ENCODE peak calls at places on chromosomes 3 and 15, in seven cellular contexts. J is mucosa of gallbladder; L is activated gamma-delta T cell treated with Interleukin-2 at 50 U/mL for 16 hours; K is ELR; D is EL; A is activated CD8-positive, alpha-beta T cell treated with anti-CD3 and anti-CD28 coated beads for 36 hours; Z is activated CD4-positive, alpha-beta T cell treated with anti-CD3 and anti-CD28 coated beads, Interleukin-2, amount 50 U/mL, for 24 hours. T is an unnamed sample.

GRCh38 chr3:52367891-52368880 is 52.1 kb downstream of the DNAH1 start:
- DNase-seq in J (no peak), L (no peak), K (no peak), D (no peak), A (no peak), Z (no peak), T (no peak)

GRCh38 chr15:24627443-24627842 is 48.1 kb upstream of the NPAP1 start:
- DNase-seq in J (no peak), L (no peak), K (no peak), D (no peak), A (no peak), Z (no peak), T (no peak)

GRCh38 chr15:95770191-95770590 is 560.3 kb upstream of the NR2F2 start:
- DNase-seq in J (no peak), L (no peak), K (peak; percentile 59), D (peak; percentile 65), A (no peak), Z (no peak), T (no peak)

GRCh38 chr3:27632431-27633223 is 89.5 kb downstream of the EOMES start:
- DNase-seq in J (peak; percentile 27), L (peak; percentile 39), K (peak; percentile 81), D (peak; percentile 72), A (peak; percentile 52), Z (peak; percentile 19), T (peak; percentile 64)

GRCh38 chr3:167880183-167880582 is 144.7 kb downstream of the SERPINI1 start:
- DNase-seq in J (no peak), L (no peak), K (no peak), D (no peak), A (no peak), Z (no peak), T (no peak)

GRCh38 chr15:59689626-59690236 is 611 bp upstream of the BNIP2 start:
- DNase-seq in J (peak; percentile 86), L (peak; percentile 53), K (peak; percentile 77), D (peak; percentile 64), A (peak; percentile 79), Z (peak; percentile 7), T (peak; percentile 77)

GRCh38 chr15:38758001-38758400 is 193.4 kb upstream of the RASGRP1 start:
- DNase-seq in J (no peak), L (no peak), K (peak; percentile 7), D (peak; percentile 83), A (no peak), Z (no peak), T (no peak)

GRCh38 chr3:42653560-42654330 is at the start of gene ZBTB47:
- DNase-seq in J (no peak), L (no peak), K (peak; percentile 54), D (peak; percentile 53), A (no peak), Z (no peak), T (no peak)

GRCh38 chr3:11634081-11634635 is 9.6 kb downstream of the VGLL4 start:
- DNase-seq in J (no peak), L (no peak), K (no peak), D (no peak), A (peak; percentile 41), Z (no peak), T (no peak)

GRCh38 chr3:192284443-192285072 is 442.8 kb downstream of the FGF12 start:
- DNase-seq in J (peak; percentile 11), L (no peak), K (no peak), D (no peak), A (no peak), Z (no peak), T (no peak)

GRCh38 chr3:69993747-69994146 is 5.8 kb upstream of the SAMMSON start:
- DNase-seq in J (no peak), L (no peak), K (no peak), D (no peak), A (no peak), Z (no peak), T (no peak)

GRCh38 chr3:8328971-8329370 is 172.7 kb upstream of the LMCD1 start:
- DNase-seq in J (no peak), L (no peak), K (no peak), D (no peak), A (no peak), Z (no peak), T (no peak)

GRCh38 chr3:32959370-32959769 is 7.9 kb downstream of the CCR4 start:
- DNase-seq in J (no peak), L (no peak), K (peak; percentile 2), D (no peak), A (peak; percentile 26), Z (no peak), T (peak; percentile 25)

GRCh38 chr15:62607643-62608042 is 434.9 kb upstream of the TPM1 start:
- DNase-seq in J (no peak), L (no peak), K (peak; percentile 73), D (peak; percentile 77), A (peak; percentile 17), Z (no peak), T (no peak)

GRCh38 chr3:196837819-196838420 is 29.8 kb upstream of the SENP5 start:
- DNase-seq in J (peak; percentile 75), L (peak; percentile 69), K (peak; percentile 67), D (peak; percentile 61), A (peak; percentile 88), Z (peak; percentile 49), T (peak; percentile 78)

GRCh38 chr3:113051827-113052226 is 61.0 kb downstream of the GTPBP8 start:
- DNase-seq in J (no peak), L (no peak), K (no peak), D (no peak), A (no peak), Z (no peak), T (no peak)

GRCh38 chr3:78751266-78751665 is 1016.5 kb downstream of the ROBO1 start:
- DNase-seq in J (no peak), L (no peak), K (peak; percentile 62), D (peak; percentile 33), A (no peak), Z (no peak), T (no peak)

GRCh38 chr15:50227076-50227475 is 38.5 kb downstream of the HDC start:
- DNase-seq in J (no peak), L (no peak), K (peak; percentile 68), D (peak; percentile 78), A (no peak), Z (no peak), T (no peak)

GRCh38 chr15:50315814-50316630 is 39.0 kb downstream of the GABPB1 start:
- DNase-seq in J (no peak), L (no peak), K (peak; percentile 60), D (peak; percentile 49), A (no peak), Z (no peak), T (no peak)

GRCh38 chr15:73959012-73959581 is 32.8 kb downstream of the LOXL1 start:
- DNase-seq in J (no peak), L (peak; percentile 23), K (peak; percentile 71), D (no peak), A (peak; percentile 48), Z (no peak), T (no peak)

GRCh38 chr3:142507241-142507640 is 59.4 kb upstream of the XRN1 start:
- DNase-seq in J (no peak), L (no peak), K (no peak), D (peak; percentile 39), A (no peak), Z (no peak), T (no peak)

GRCh38 chr3:150081084-150081483 is 110.4 kb upstream of the PFN2 start:
- DNase-seq in J (no peak), L (no peak), K (peak; percentile 93), D (peak; percentile 90), A (no peak), Z (no peak), T (no peak)

GRCh38 chr3:16596352-16597032 is 8.7 kb downstream of the DAZL start:
- DNase-seq in J (no peak), L (no peak), K (no peak), D (no peak), A (peak; percentile 67), Z (no peak), T (no peak)

GRCh38 chr3:44924102-44925084 is 50.0 kb downstream of the TGM4 start:
- DNase-seq in J (no peak), L (no peak), K (no peak), D (peak; percentile 52), A (no peak), Z (no peak), T (no peak)

GRCh38 chr3:188242426-188243123 is 88.6 kb downstream of the LPP start:
- DNase-seq in J (no peak), L (no peak), K (peak; percentile 18), D (no peak), A (no peak), Z (no peak), T (no peak)

GRCh38 chr3:43171770-43172169 is 65.9 kb upstream of the POMGNT2 start:
- DNase-seq in J (no peak), L (no peak), K (peak; percentile 51), D (peak; percentile 58), A (no peak), Z (no peak), T (no peak)

GRCh38 chr15:40957581-40958051 is 4.3 kb downstream of the CHAC1 start:
- DNase-seq in J (peak; percentile 85), L (no peak), K (no peak), D (peak; percentile 35), A (no peak), Z (no peak), T (no peak)

GRCh38 chr15:89430530-89431341 is 65.6 kb downstream of the RHCG start:
- DNase-seq in J (peak; percentile 90), L (peak; percentile 90), K (peak; percentile 70), D (peak; percentile 72), A (peak; percentile 93), Z (peak; percentile 97), T (peak; percentile 96)

GRCh38 chr15:97525809-97526208 is 434.7 kb upstream of the ARRDC4 start:
- DNase-seq in J (no peak), L (no peak), K (no peak), D (no peak), A (no peak), Z (no peak), T (no peak)

GRCh38 chr3:189941125-189941524 is 179.6 kb downstream of the P3H2 start:
- DNase-seq in J (no peak), L (no peak), K (no peak), D (no peak), A (no peak), Z (no peak), T (no peak)

GRCh38 chr3:133955892-133956291 is 60.2 kb upstream of the RAB6B start:
- DNase-seq in J (no peak), L (no peak), K (no peak), D (no peak), A (no peak), Z (no peak), T (no peak)

GRCh38 chr3:12222765-12223485 is 64.2 kb upstream of the TIMP4 start:
- DNase-seq in J (no peak), L (no peak), K (peak; percentile 61), D (peak; percentile 70), A (no peak), Z (no peak), T (no peak)

GRCh38 chr3:98699132-98699531 is 64.0 kb upstream of the ST3GAL6 start:
- DNase-seq in J (no peak), L (no peak), K (peak; percentile 57), D (peak; percentile 36), A (no peak), Z (no peak), T (no peak)

GRCh38 chr3:48899298-48899697 is 616 bp upstream of the SLC25A20 start:
- DNase-seq in J (no peak), L (peak; percentile 26), K (no peak), D (no peak), A (peak; percentile 35), Z (no peak), T (no peak)

GRCh38 chr3:194285024-194285858 is 65.9 kb downstream of the CPN2 start:
- DNase-seq in J (no peak), L (no peak), K (peak; percentile 32), D (no peak), A (no peak), Z (no peak), T (peak; percentile 4)

T was measured in WTC11.